ENCODE peak calls at places on chromosomes 7 and 10, in four cellular contexts. F, K, H and T are unnamed samples.

GRCh38 chr7:27739914-27740448 is at the start of gene TAX1BP1:
- DNase-seq in F (peak; percentile 92), K (peak; percentile 94), H (peak; percentile 92), T (peak; percentile 80)

GRCh38 chr7:101740981-101741725 is 76.3 kb upstream of the CUX1 start:
- DNase-seq in F (no peak), K (no peak), H (peak; percentile 90), T (peak; percentile 51)

GRCh38 chr7:44979481-44980392 is 922 bp upstream of the MYO1G start:
- DNase-seq in F (peak; percentile 31), K (no peak), H (no peak), T (no peak)

GRCh38 chr7:140904081-140904480 is 20.6 kb downstream of the BRAF start:
- DNase-seq in F (no peak), K (no peak), H (no peak), T (no peak)

GRCh38 chr10:88342733-88343310 is 240.3 kb downstream of the RNLS start:
- DNase-seq in F (no peak), K (no peak), H (no peak), T (no peak)

GRCh38 chr7:143288836-143289235 is 685 bp downstream of the CASP2 start:
- DNase-seq in F (no peak), K (no peak), H (peak; percentile 11), T (no peak)

GRCh38 chr7:23343806-23344500 is 44.8 kb downstream of the MALSU1 start:
- DNase-seq in F (peak; percentile 49), K (no peak), H (no peak), T (no peak)

GRCh38 chr10:101091546-101092290 is 29.9 kb downstream of the KAZALD1 start:
- DNase-seq in F (no peak), K (no peak), H (no peak), T (no peak)

GRCh38 chr7:66206909-66207240 is 1.7 kb downstream of the TPST1 start:
- DNase-seq in F (no peak), K (no peak), H (no peak), T (no peak)

GRCh38 chr10:46223626-46224413 is 63.0 kb upstream of the ANTXRL start:
- DNase-seq in F (no peak), K (no peak), H (no peak), T (no peak)

GRCh38 chr7:27194641-27195379 is 5.1 kb downstream of the HOXA13 start:
- DNase-seq in F (no peak), K (no peak), H (no peak), T (no peak)

GRCh38 chr7:142797799-142798377 is 27.1 kb downstream of the PRSS2 start:
- DNase-seq in F (no peak), K (no peak), H (no peak), T (no peak)

GRCh38 chr10:92506336-92506735 is 67.6 kb downstream of the IDE start:
- DNase-seq in F (no peak), K (no peak), H (no peak), T (no peak)

GRCh38 chr7:23713285-23714235 is 3.5 kb downstream of the STK31 start:
- DNase-seq in F (peak; percentile 41), K (no peak), H (no peak), T (no peak)

GRCh38 chr10:17655567-17656146 is 11.7 kb downstream of the STAM start:
- DNase-seq in F (no peak), K (no peak), H (no peak), T (peak; percentile 47)

GRCh38 chr7:152464312-152465117 is 28.7 kb upstream of the KMT2C start:
- DNase-seq in F (peak; percentile 81), K (peak; percentile 49), H (peak; percentile 75), T (peak; percentile 37)

GRCh38 chr7:97844036-97844435 is 28.2 kb downstream of the ASNS start:
- DNase-seq in F (no peak), K (no peak), H (no peak), T (no peak)

GRCh38 chr10:51895209-51895608 is 195.8 kb upstream of the CSTF2T start:
- DNase-seq in F (peak; percentile 87), K (peak; percentile 8), H (no peak), T (no peak)

GRCh38 chr7:157751951-157752673 is 415.3 kb downstream of the DNAJB6 start:
- DNase-seq in F (no peak), K (no peak), H (no peak), T (no peak)

GRCh38 chr10:79196470-79197461 is 128.0 kb downstream of the ZMIZ1 start:
- DNase-seq in F (peak; percentile 55), K (peak; percentile 34), H (peak; percentile 65), T (peak; percentile 5)

GRCh38 chr7:122883049-122883670 is 3.1 kb downstream of the CADPS2 start:
- DNase-seq in F (no peak), K (no peak), H (no peak), T (no peak)

GRCh38 chr7:37495574-37496184 is 47.0 kb upstream of the ELMO1 start:
- DNase-seq in F (peak; percentile 58), K (no peak), H (peak; percentile 48), T (no peak)

GRCh38 chr7:48087349-48087748 is 1.7 kb upstream of the UPP1 start:
- DNase-seq in F (peak; percentile 76), K (no peak), H (peak; percentile 55), T (peak; percentile 64)

GRCh38 chr7:159207398-159207797 is 62.7 kb upstream of the VIPR2 start:
- DNase-seq in F (no peak), K (no peak), H (no peak), T (no peak)

GRCh38 chr7:29878081-29878688 is 71.9 kb downstream of the WIPF3 start:
- DNase-seq in F (peak; percentile 59), K (no peak), H (peak; percentile 55), T (peak; percentile 2)

GRCh38 chr7:132380065-132380464 is 196.2 kb downstream of the PLXNA4 start:
- DNase-seq in F (peak; percentile 50), K (no peak), H (no peak), T (no peak)
- TF ChIP-seq CTCF in F (no peak), K (no peak), H (no peak), T (no peak)

GRCh38 chr7:148256433-148256832 is 334.1 kb upstream of the C7orf33 start:
- DNase-seq in F (no peak), K (no peak), H (peak; percentile 59), T (no peak)

GRCh38 chr7:148253629-148254028 is 336.9 kb upstream of the C7orf33 start:
- DNase-seq in F (no peak), K (no peak), H (no peak), T (peak; percentile 60)

GRCh38 chr7:148260605-148261004 is 330.0 kb upstream of the C7orf33 start:
- DNase-seq in F (peak; percentile 43), K (no peak), H (no peak), T (no peak)

DNA sequence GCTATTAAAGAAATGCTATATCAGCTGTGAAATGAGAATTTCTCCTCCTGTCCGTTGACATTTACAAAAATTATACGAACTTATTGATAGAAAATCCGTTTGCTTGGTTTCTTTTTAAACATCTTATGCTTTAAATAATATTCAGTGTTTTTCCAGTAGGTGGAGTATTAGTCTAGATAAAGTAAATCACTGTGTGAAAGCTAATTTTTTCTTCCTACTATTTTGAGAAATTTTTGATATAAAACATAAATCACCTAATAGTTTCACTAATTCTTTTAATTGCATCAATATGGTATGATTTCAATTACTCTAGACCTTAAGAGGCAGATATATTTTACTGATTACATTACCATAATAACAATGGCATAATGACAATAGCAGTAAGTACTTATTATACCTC is 335.2 kb upstream of the C7orf33 start:
- DNase-seq in F (no peak), K (no peak), H (peak; percentile 50), T (no peak)
- H3K4me3 ChIP-seq in F (no peak overlapping the region), K (no peak overlapping the region), H (no peak overlapping the region), T (no peak overlapping the region)

DNA sequence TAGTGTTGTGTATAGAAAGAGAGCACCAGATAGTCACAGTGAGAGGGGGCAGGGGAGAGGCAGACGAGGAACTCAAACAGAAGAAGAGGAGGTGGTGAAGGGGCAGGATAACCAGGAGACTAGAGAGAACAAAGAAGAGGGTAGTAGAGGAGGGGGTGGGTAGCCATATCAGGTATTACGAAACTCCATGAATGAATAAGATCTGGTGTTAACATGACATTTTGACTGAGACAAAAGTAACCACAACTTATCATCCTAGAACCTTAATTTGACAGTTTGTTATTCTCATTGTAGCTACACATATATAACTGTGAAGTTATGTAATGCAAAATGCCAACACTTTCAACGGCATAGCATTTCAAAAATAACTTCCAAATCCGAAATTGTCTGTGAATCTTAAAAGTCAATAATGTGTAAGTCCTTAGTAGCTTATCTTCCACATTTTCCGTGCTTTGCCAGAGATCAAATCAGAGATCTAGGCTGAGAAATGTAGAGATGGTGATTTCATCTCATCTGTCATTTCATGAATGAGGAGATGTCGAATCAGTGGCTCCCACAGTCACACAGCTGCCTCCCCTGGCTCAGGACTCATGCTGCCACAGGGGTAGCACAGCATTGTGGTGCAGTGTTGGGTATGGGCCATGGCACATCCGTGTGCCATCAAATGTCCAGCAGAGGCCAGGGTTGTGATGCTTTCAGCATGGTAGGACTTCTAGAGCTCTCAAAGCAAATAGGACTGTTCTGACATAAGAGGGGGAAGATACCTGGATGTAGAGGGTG is 202.1 kb downstream of the HECW1 start:
- DNase-seq in F (no peak), K (no peak), H (no peak), T (no peak)
- TF ChIP-seq CTCF in F (no peak), K (no peak), H (no peak), T (no peak)

GRCh38 chr10:86261933-86262665 is 104.5 kb downstream of the GRID1 start:
- DNase-seq in F (no peak), K (no peak), H (peak; percentile 85), T (peak; percentile 24)

GRCh38 chr10:86263907-86264306 is 102.7 kb downstream of the GRID1 start:
- DNase-seq in F (no peak), K (no peak), H (no peak), T (no peak)

GRCh38 chr10:86263209-86263608 is 103.4 kb downstream of the GRID1 start:
- DNase-seq in F (no peak), K (no peak), H (no peak), T (no peak)

GRCh38 chr10:86261470-86261869 is 105.1 kb downstream of the GRID1 start:
- DNase-seq in F (no peak), K (no peak), H (no peak), T (no peak)

GRCh38 chr10:86262671-86263165 is 103.9 kb downstream of the GRID1 start:
- DNase-seq in F (no peak), K (no peak), H (no peak), T (no peak)
- H3K4me3 ChIP-seq in F (no peak overlapping the region), K (peak overlapping the region; percentile 29), H (peak overlapping the region; percentile 43), T (no peak overlapping the region)